ENCODE peak calls at places on chromosomes 4 and X, in five cellular contexts. K, E, M, U and G are unnamed samples.

GRCh38 chr4:13797061-13797460 is 169.5 kb upstream of the BOD1L1 start:
- DNase-seq in K (no peak), E (no peak), M (no peak), U (no peak), G (no peak)

GRCh38 chr4:181601118-181601517 is 642.1 kb upstream of the TENM3 start:
- DNase-seq in K (no peak), E (no peak), M (peak; percentile 53), U (peak; percentile 14), G (no peak)

GRCh38 chrX:125757794-125758564 is 408.1 kb downstream of the DCAF12L2 start:
- DNase-seq in K (no peak), E (no peak), M (no peak), U (no peak), G (no peak)

GRCh38 chr4:104571341-104571740 is 76.6 kb upstream of the CXXC4 start:
- DNase-seq in K (no peak), E (no peak), M (no peak), U (no peak), G (no peak)

GRCh38 chrX:11532291-11533075 is 133.2 kb downstream of the ARHGAP6 start:
- DNase-seq in K (no peak), E (no peak), M (peak; percentile 26), U (peak; percentile 40), G (no peak)

GRCh38 chr4:13544556-13545393 is 467 bp upstream of the NKX3-2 start:
- DNase-seq in K (peak; percentile 95), E (no peak), M (peak; percentile 60), U (peak; percentile 74), G (no peak)

GRCh38 chr4:815464-816146 is 10.3 kb downstream of the CPLX1 start:
- DNase-seq in K (no peak), E (no peak), M (no peak), U (no peak), G (no peak)

GRCh38 chrX:22147214-22147613 is 115.1 kb downstream of the PHEX start:
- DNase-seq in K (no peak), E (no peak), M (no peak), U (no peak), G (no peak)

GRCh38 chrX:101252634-101253033 is 33.0 kb downstream of the DRP2 start:
- DNase-seq in K (no peak), E (no peak), M (peak; percentile 13), U (no peak), G (no peak)